ENCODE peak calls at places on chromosomes 2 and 18, in eight cellular contexts. M is left ventricle myocardium inferior, E is PC-9, W is hepatocyte, X is fibroblast of lung, F is A549, O is H1, T is right lobe of liver. K is an unnamed sample.

GRCh38 chr2:160918909-160919503 is 241.2 kb upstream of the TANK start:
- DNase-seq in M (peak; percentile 73), E (peak; percentile 31), W (peak; percentile 74), X (peak; percentile 35), F (peak; percentile 60), O (peak; percentile 58), T (peak; percentile 65), K (peak; percentile 65)

GRCh38 chr2:173652731-173653426 is 298.2 kb downstream of the CDCA7 start:
- DNase-seq in M (no peak), E (peak; percentile 87), W (peak; percentile 87), X (peak; percentile 97), F (peak; percentile 96), O (no peak), T (no peak), K (peak; percentile 97)

GRCh38 chr18:58056847-58057246 is 12.8 kb downstream of the NEDD4L start:
- DNase-seq in M (no peak), E (no peak), W (no peak), X (no peak), F (no peak), O (no peak), T (no peak), K (no peak)

GRCh38 chr2:3223080-3223923 is 154.3 kb downstream of the EIPR1 start:
- DNase-seq in M (no peak), E (no peak), W (no peak), X (peak; percentile 79), F (no peak), O (no peak), T (no peak), K (peak; percentile 74)

GRCh38 chr18:58315739-58316215 is 271.8 kb downstream of the NEDD4L start:
- DNase-seq in M (peak; percentile 36), E (peak; percentile 37), W (no peak), X (peak; percentile 47), F (no peak), O (no peak), T (no peak), K (no peak)

GRCh38 chr2:234771985-234772774 is 179.6 kb upstream of the SH3BP4 start:
- DNase-seq in M (no peak), E (peak; percentile 71), W (no peak), X (peak; percentile 82), F (no peak), O (no peak), T (no peak), K (peak; percentile 40)

GRCh38 chr2:229153307-229153706 is 117.8 kb downstream of the PID1 start:
- DNase-seq in M (no peak), E (no peak), W (no peak), X (peak; percentile 65), F (no peak), O (no peak), T (no peak), K (no peak)

GRCh38 chr18:35510071-35511010 is 12.6 kb upstream of the INO80C start:
- DNase-seq in M (no peak), E (no peak), W (no peak), X (no peak), F (no peak), O (no peak), T (no peak), K (no peak)

GRCh38 chr2:58140508-58141072 is 94.0 kb downstream of the VRK2 start:
- DNase-seq in M (no peak), E (no peak), W (no peak), X (peak; percentile 56), F (no peak), O (no peak), T (no peak), K (peak; percentile 89)

GRCh38 chr2:148132400-148132799 is 111.5 kb downstream of the MBD5 start:
- DNase-seq in M (no peak), E (no peak), W (no peak), X (peak; percentile 72), F (no peak), O (no peak), T (no peak), K (peak; percentile 69)

GRCh38 chr2:226796012-226796839 is 3.4 kb downstream of the IRS1 start:
- DNase-seq in M (peak; percentile 18), E (no peak), W (no peak), X (no peak), F (no peak), O (no peak), T (peak; percentile 77), K (no peak)

GRCh38 chr2:227545990-227546389 is 52.7 kb upstream of the SCYGR2 start:
- DNase-seq in M (no peak), E (no peak), W (no peak), X (no peak), F (peak; percentile 60), O (no peak), T (no peak), K (no peak)

GRCh38 chr2:120999374-121000097 is 263.9 kb downstream of the GLI2 start:
- DNase-seq in M (no peak), E (no peak), W (no peak), X (no peak), F (no peak), O (no peak), T (no peak), K (no peak)

GRCh38 chr2:63218800-63219511 is 168.3 kb downstream of the OTX1 start:
- DNase-seq in M (no peak), E (peak; percentile 10), W (no peak), X (no peak), F (no peak), O (no peak), T (no peak), K (no peak)

GRCh38 chr18:24989760-24990547 is 362.0 kb downstream of the ZNF521 start:
- DNase-seq in M (no peak), E (no peak), W (no peak), X (no peak), F (no peak), O (no peak), T (no peak), K (no peak)

GRCh38 chr18:61727241-61727640 is 165.6 kb downstream of the RNF152 start:
- DNase-seq in M (no peak), E (no peak), W (no peak), X (peak; percentile 68), F (no peak), O (no peak), T (no peak), K (peak; percentile 63)

GRCh38 chr18:44514106-44514505 is 166.6 kb upstream of the SETBP1 start:
- DNase-seq in M (no peak), E (no peak), W (no peak), X (no peak), F (no peak), O (no peak), T (no peak), K (peak; percentile 19)

GRCh38 chr2:222939208-222939846 is 78.5 kb downstream of the ACSL3 start:
- DNase-seq in M (no peak), E (peak; percentile 81), W (peak; percentile 65), X (peak; percentile 49), F (peak; percentile 72), O (peak; percentile 59), T (no peak), K (peak; percentile 74)

GRCh38 chr2:120348134-120349103 is 2.5 kb downstream of the INHBB start:
- DNase-seq in M (no peak), E (peak; percentile 56), W (peak; percentile 53), X (no peak), F (peak; percentile 74), O (no peak), T (no peak), K (no peak)

DNA sequence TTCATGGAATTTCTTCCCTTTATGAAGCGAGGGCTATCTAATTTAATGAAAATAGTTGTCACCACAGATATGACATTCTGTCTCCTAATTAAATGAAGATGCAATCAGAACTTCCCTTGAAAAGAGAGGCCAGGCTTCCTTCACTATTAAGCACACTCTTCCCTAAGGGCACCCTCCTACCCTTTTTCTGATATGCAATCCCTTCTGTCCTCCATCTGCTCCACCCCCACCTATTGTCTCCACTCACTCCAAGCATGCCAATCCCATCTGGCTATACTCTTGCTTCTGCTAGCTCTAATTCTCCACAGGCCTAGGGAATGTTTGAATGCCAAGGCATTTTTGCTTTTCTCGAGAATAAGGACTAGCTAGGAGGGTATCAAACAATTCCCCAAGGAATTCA is 818.4 kb upstream of the FSHR start:
- DNase-seq in M (no peak), E (no peak), W (no peak), X (no peak), F (no peak), O (peak; percentile 39), T (no peak), K (no peak)
- H3K4me3 ChIP-seq in M (no peak overlapping the region), E (no peak overlapping the region), W (no peak overlapping the region), X (no peak overlapping the region), F (no peak overlapping the region), O (peak overlapping the region; percentile 14), T (no peak overlapping the region), K (no peak overlapping the region)

GRCh38 chr2:106596844-106597243 is 109.7 kb downstream of the CD8B2 start:
- DNase-seq in M (no peak), E (no peak), W (no peak), X (no peak), F (peak; percentile 37), O (no peak), T (no peak), K (peak; percentile 3)
- TF ChIP-seq CTCF in M (peak; percentile 47), E (peak; percentile 65), W (no peak), X (peak; percentile 32), F (peak; percentile 20), O (peak; percentile 14), T (peak; percentile 19), K (peak; percentile 34)

GRCh38 chr2:68122680-68122964 is 35.1 kb upstream of the PNO1 start:
- DNase-seq in M (no peak), E (no peak), W (no peak), X (no peak), F (no peak), O (no peak), T (no peak), K (no peak)
- H3K4me3 ChIP-seq in M (no peak overlapping the region), E (no peak overlapping the region), W (no peak overlapping the region), X (no peak overlapping the region), F (no peak overlapping the region), O (no peak overlapping the region), T (no peak overlapping the region), K (no peak overlapping the region)

GRCh38 chr18:12281861-12282260 is 26.2 kb upstream of the TUBB6 start:
- DNase-seq in M (no peak), E (no peak), W (no peak), X (peak; percentile 19), F (no peak), O (no peak), T (no peak), K (no peak)

GRCh38 chr18:12279781-12280531 is 25.8 kb downstream of the CIDEA start:
- DNase-seq in M (no peak), E (no peak), W (no peak), X (no peak), F (no peak), O (no peak), T (no peak), K (no peak)

GRCh38 chr18:12283666-12284065 is 24.4 kb upstream of the TUBB6 start:
- DNase-seq in M (no peak), E (no peak), W (no peak), X (no peak), F (no peak), O (no peak), T (no peak), K (no peak)

GRCh38 chr18:12282436-12283039 is 25.5 kb upstream of the TUBB6 start:
- DNase-seq in M (no peak), E (peak; percentile 28), W (no peak), X (peak; percentile 93), F (peak; percentile 11), O (no peak), T (no peak), K (peak; percentile 86)

DNA sequence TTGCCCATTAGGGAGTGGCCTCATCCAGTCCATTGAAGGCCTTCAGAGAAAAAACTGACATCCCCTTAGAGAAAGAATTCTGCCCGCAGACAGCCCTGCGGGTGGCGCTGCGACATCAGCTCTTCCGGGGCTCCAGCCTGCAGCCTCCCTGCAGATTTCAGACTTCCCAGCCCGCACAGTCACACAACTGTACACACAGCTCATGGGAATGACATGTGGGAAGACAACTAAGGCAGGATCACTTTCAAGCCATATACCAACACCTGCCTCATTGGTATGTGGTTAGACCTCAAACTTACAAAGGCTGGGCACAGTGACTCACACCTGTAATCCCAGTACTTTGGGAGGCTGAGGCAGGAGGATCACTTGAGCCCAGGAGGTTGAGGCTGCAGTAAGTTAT is 24.8 kb upstream of the TUBB6 start:
- DNase-seq in M (no peak), E (peak; percentile 34), W (no peak), X (peak; percentile 73), F (peak; percentile 27), O (no peak), T (no peak), K (peak; percentile 54)
- TF ChIP-seq CTCF in M (no peak), E (no peak), W (no peak), X (peak; percentile 20), F (no peak), O (peak; percentile 75), T (no peak), K (peak; percentile 22)